ENCODE peak calls at places on chromosomes 4 and X, in five cellular contexts. B is ovary, S is brain microvascular endothelial cell, P is heart left ventricle, H is cardiac muscle cell. G is an unnamed sample.

GRCh38 chr4:85701881-85702321 is 227.0 kb downstream of the ARHGAP24 start:
- DNase-seq in B (no peak), S (no peak), P (no peak), H (no peak), G (no peak)

GRCh38 chr4:113878718-113879117 is 100.7 kb downstream of the ARSJ start:
- DNase-seq in B (no peak), S (peak), P (no peak), H (peak), G (no peak)

GRCh38 chr4:183961772-183962171 is 56.7 kb downstream of the STOX2 start:
- DNase-seq in B (no peak), S (no peak), P (no peak), H (no peak), G (no peak)

GRCh38 chr4:164383187-164384181 is 370.4 kb upstream of the SMIM31 start:
- DNase-seq in B (no peak), S (peak), P (peak), H (peak), G (peak)

GRCh38 chrX:100368167-100368566 is 41.9 kb downstream of the PCDH19 start:
- DNase-seq in B (no peak), S (no peak), P (no peak), H (peak), G (peak)

GRCh38 chrX:13535371-13535770 is 34.0 kb upstream of the EGFL6 start:
- DNase-seq in B (no peak), S (no peak), P (no peak), H (no peak), G (no peak)

GRCh38 chrX:530726-531610 is 99.6 kb upstream of the SHOX start:
- DNase-seq in B (no peak), S (no peak), P (no peak), H (no peak), G (no peak)

GRCh38 chr4:141435446-141436225 is 200.7 kb upstream of the IL15 start:
- DNase-seq in B (no peak), S (no peak), P (no peak), H (no peak), G (no peak)

GRCh38 chr4:38753021-38753806 is 29.6 kb downstream of the TLR10 start:
- DNase-seq in B (peak), S (peak), P (peak), H (peak), G (peak)

GRCh38 chr4:2274320-2275043 is 12.6 kb upstream of the MXD4 start:
- DNase-seq in B (no peak), S (no peak), P (peak), H (no peak), G (no peak)

GRCh38 chrX:84907324-84907946 is 96.2 kb upstream of the APOOL start:
- DNase-seq in B (no peak), S (no peak), P (no peak), H (peak), G (no peak)
- TF ChIP-seq CTCF in B (no peak), S (no peak), P (no peak), H (no peak), G (no peak)

GRCh38 chr4:87491436-87491835 is 37.7 kb downstream of the SPARCL1 start:
- DNase-seq in B (no peak), S (no peak), P (no peak), H (no peak), G (no peak)

GRCh38 chr4:87492617-87493016 is 36.6 kb downstream of the SPARCL1 start:
- DNase-seq in B (no peak), S (no peak), P (no peak), H (no peak), G (no peak)

GRCh38 chr4:87490664-87491369 is 38.4 kb downstream of the SPARCL1 start:
- DNase-seq in B (no peak), S (no peak), P (no peak), H (no peak), G (no peak)

GRCh38 chr4:87489678-87490077 is 39.5 kb downstream of the SPARCL1 start:
- DNase-seq in B (no peak), S (no peak), P (no peak), H (no peak), G (no peak)

GRCh38 chr4:87493147-87493546 is 36.0 kb downstream of the SPARCL1 start:
- DNase-seq in B (no peak), S (no peak), P (no peak), H (no peak), G (no peak)
- H3K27ac ChIP-seq in B (no peak), S (no peak), P (peak), H (no peak), G (no peak)

GRCh38 chrX:8345473-8345872 is 119.2 kb upstream of the VCX3B start:
- DNase-seq in B (no peak), S (no peak), P (no peak), H (no peak), G (no peak)
- TF ChIP-seq CTCF in B (no peak), S (no peak), P (no peak), H (no peak), G (no peak)

DNA sequence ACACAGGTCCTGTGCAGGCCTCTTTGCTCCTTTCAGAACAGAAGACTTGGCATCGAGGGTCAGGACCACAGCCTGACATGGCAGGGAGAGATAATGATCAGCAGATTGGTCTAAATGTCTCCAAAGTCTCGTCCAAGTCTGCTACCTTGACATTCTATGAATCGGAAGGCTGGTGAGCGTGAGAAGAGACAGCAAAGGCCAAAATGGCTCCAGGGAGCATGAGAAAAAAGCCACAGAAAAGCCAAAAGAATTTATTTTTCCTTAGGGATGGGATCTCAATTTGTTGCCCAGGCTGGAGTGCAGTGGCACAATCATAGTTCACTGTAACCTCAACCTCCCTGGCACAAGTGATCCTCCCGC is 32.3 kb upstream of the IQSEC2 start:
- DNase-seq in B (no peak), S (no peak), P (no peak), H (no peak), G (no peak)
- H3K27ac ChIP-seq in B (no peak), S (no peak), P (no peak), H (no peak), G (no peak)

GRCh38 chr4:123469696-123470095 is 73.1 kb downstream of the SPRY1 start:
- DNase-seq in B (no peak), S (no peak), P (no peak), H (no peak), G (no peak)
- TF ChIP-seq CTCF in B (no peak), S (no peak), P (no peak), H (no peak), G (no peak)

GRCh38 chr4:185740471-185740873 is 71.5 kb downstream of the SORBS2 start:
- DNase-seq in B (no peak), S (no peak), P (no peak), H (no peak), G (no peak)

GRCh38 chr4:185737489-185738037 is 74.4 kb downstream of the SORBS2 start:
- DNase-seq in B (no peak), S (no peak), P (no peak), H (no peak), G (no peak)

GRCh38 chr4:185738851-185739250 is 73.1 kb downstream of the SORBS2 start:
- DNase-seq in B (no peak), S (no peak), P (no peak), H (no peak), G (no peak)

GRCh38 chr4:185735887-185736286 is 76.1 kb downstream of the SORBS2 start:
- DNase-seq in B (no peak), S (no peak), P (no peak), H (no peak), G (no peak)

GRCh38 chr4:185738038-185738552 is 73.9 kb downstream of the SORBS2 start:
- DNase-seq in B (no peak), S (peak), P (no peak), H (no peak), G (no peak)
- H3K27ac ChIP-seq in B (no peak), S (peak), P (peak), H (peak), G (no peak)